ENCODE peak calls at places on chromosomes 1 and 21, in eight cellular contexts. U is GM23248, X is fibroblast of lung, G is hepatocyte, K is mesenchymal stem cell, M is H9, S is neuronal stem cell, D is A549. E is an unnamed sample.

GRCh38 chr1:234960722-234961467 is 167.7 kb downstream of the TOMM20 start:
- DNase-seq in U (peak), X (peak), G (peak), K (peak), M (no peak), S (no peak), D (peak), E (no peak)

GRCh38 chr1:26391450-26391849 is 18.9 kb upstream of the ZNF683 start:
- DNase-seq in U (peak), X (peak), G (no peak), K (peak), M (peak), S (no peak), D (peak), E (peak)

GRCh38 chr1:203151362-203152157 is 24.0 kb downstream of the ADORA1 start:
- DNase-seq in U (no peak), X (no peak), G (no peak), K (no peak), M (no peak), S (no peak), D (no peak), E (peak)

GRCh38 chr1:223045164-223045957 is 97.7 kb downstream of the TLR5 start:
- DNase-seq in U (no peak), X (no peak), G (no peak), K (no peak), M (no peak), S (no peak), D (no peak), E (no peak)

GRCh38 chr1:26838474-26839338 is 12.2 kb downstream of the ZDHHC18 start:
- DNase-seq in U (no peak), X (no peak), G (no peak), K (peak), M (no peak), S (no peak), D (no peak), E (no peak)

GRCh38 chr1:202131956-202132821 is 9.5 kb downstream of the GPR37L1 start:
- DNase-seq in U (no peak), X (no peak), G (no peak), K (no peak), M (no peak), S (no peak), D (no peak), E (peak)

GRCh38 chr1:10939654-10940450 is 72.6 kb upstream of the TARDBP start:
- DNase-seq in U (no peak), X (no peak), G (peak), K (peak), M (no peak), S (no peak), D (no peak), E (peak)

GRCh38 chr1:51569284-51570062 is 47.4 kb upstream of the OSBPL9 start:
- DNase-seq in U (peak), X (peak), G (peak), K (peak), M (peak), S (no peak), D (peak), E (no peak)

GRCh38 chr21:17797967-17798366 is 21.2 kb downstream of the C21orf91 start:
- DNase-seq in U (no peak), X (no peak), G (no peak), K (no peak), M (no peak), S (no peak), D (no peak), E (no peak)

GRCh38 chr1:198620951-198621824 is 17.7 kb upstream of the PTPRC start:
- DNase-seq in U (no peak), X (peak), G (no peak), K (no peak), M (no peak), S (no peak), D (no peak), E (no peak)

GRCh38 chr1:156618853-156619581 is at the start of gene HAPLN2:
- DNase-seq in U (peak), X (no peak), G (peak), K (no peak), M (peak), S (no peak), D (peak), E (no peak)

GRCh38 chr1:98921817-98922216 is 82.8 kb downstream of the PLPPR5 start:
- DNase-seq in U (peak), X (no peak), G (no peak), K (no peak), M (no peak), S (no peak), D (no peak), E (no peak)

GRCh38 chr21:31255846-31256395 is 88.1 kb downstream of the TIAM1 start:
- DNase-seq in U (no peak), X (no peak), G (no peak), K (no peak), M (no peak), S (peak), D (no peak), E (no peak)

GRCh38 chr1:225423518-225423855 is 4.4 kb downstream of the LBR start:
- DNase-seq in U (no peak), X (no peak), G (no peak), K (no peak), M (no peak), S (no peak), D (no peak), E (no peak)

GRCh38 chr1:43557744-43558245 is 27.1 kb downstream of the PTPRF start:
- DNase-seq in U (peak), X (peak), G (peak), K (peak), M (no peak), S (no peak), D (peak), E (no peak)

GRCh38 chr1:115173151-115173550 is 83.8 kb upstream of the TSPAN2 start:
- DNase-seq in U (no peak), X (no peak), G (no peak), K (peak), M (no peak), S (no peak), D (no peak), E (no peak)

GRCh38 chr1:34657266-34657665 is 97.6 kb upstream of the GJB5 start:
- DNase-seq in U (no peak), X (no peak), G (no peak), K (no peak), M (no peak), S (no peak), D (no peak), E (no peak)

GRCh38 chr1:159009704-159010361 is at the start of gene IFI16:
- DNase-seq in U (peak), X (peak), G (peak), K (peak), M (no peak), S (no peak), D (peak), E (peak)

GRCh38 chr1:83931658-83932253 is 67.2 kb downstream of the TTLL7 start:
- DNase-seq in U (peak), X (peak), G (peak), K (peak), M (no peak), S (peak), D (peak), E (no peak)

GRCh38 chr1:150567341-150567716 is 12.1 kb downstream of the MCL1 start:
- DNase-seq in U (peak), X (no peak), G (peak), K (peak), M (peak), S (no peak), D (no peak), E (peak)

GRCh38 chr1:9397984-9398526 is 105.4 kb downstream of the SPSB1 start:
- DNase-seq in U (peak), X (peak), G (no peak), K (peak), M (no peak), S (no peak), D (peak), E (peak)

GRCh38 chr1:5738911-5739462 is 253.2 kb downstream of the NPHP4 start:
- DNase-seq in U (no peak), X (no peak), G (no peak), K (no peak), M (no peak), S (no peak), D (no peak), E (no peak)

GRCh38 chr1:246592695-246593094 is 26.4 kb downstream of the CNST start:
- DNase-seq in U (peak), X (peak), G (no peak), K (no peak), M (no peak), S (no peak), D (no peak), E (peak)

GRCh38 chr21:42639646-42640152 is 13.7 kb upstream of the PDE9A start:
- DNase-seq in U (no peak), X (no peak), G (no peak), K (no peak), M (no peak), S (no peak), D (no peak), E (no peak)

GRCh38 chr1:112393634-112393976 is 2.4 kb upstream of the CTTNBP2NL start:
- DNase-seq in U (peak), X (peak), G (no peak), K (peak), M (no peak), S (no peak), D (no peak), E (no peak)

GRCh38 chr1:237220243-237220642 is 178.3 kb downstream of the RYR2 start:
- DNase-seq in U (no peak), X (no peak), G (no peak), K (no peak), M (no peak), S (no peak), D (no peak), E (no peak)

GRCh38 chr1:165408518-165408917 is 36.4 kb downstream of the RXRG start:
- DNase-seq in U (peak), X (peak), G (peak), K (peak), M (peak), S (peak), D (peak), E (no peak)

GRCh38 chr1:82343381-82343780 is 542.6 kb downstream of the ADGRL2 start:
- DNase-seq in U (no peak), X (peak), G (no peak), K (peak), M (no peak), S (no peak), D (no peak), E (no peak)

GRCh38 chr1:236472850-236473788 is 50.7 kb upstream of the LGALS8 start:
- DNase-seq in U (no peak), X (no peak), G (no peak), K (no peak), M (no peak), S (no peak), D (no peak), E (peak)

GRCh38 chr1:36911631-36912364 is 122.5 kb downstream of the GRIK3 start:
- DNase-seq in U (no peak), X (no peak), G (no peak), K (no peak), M (no peak), S (no peak), D (no peak), E (no peak)

GRCh38 chr1:36913016-36913415 is 121.3 kb downstream of the GRIK3 start:
- DNase-seq in U (no peak), X (no peak), G (no peak), K (no peak), M (peak), S (no peak), D (no peak), E (no peak)

GRCh38 chr1:36910886-36911540 is 123.3 kb downstream of the GRIK3 start:
- DNase-seq in U (no peak), X (no peak), G (no peak), K (no peak), M (no peak), S (no peak), D (no peak), E (no peak)

GRCh38 chr1:36913523-36914060 is 120.7 kb downstream of the GRIK3 start:
- DNase-seq in U (no peak), X (no peak), G (no peak), K (no peak), M (peak), S (no peak), D (no peak), E (no peak)

GRCh38 chr1:36912365-36912840 is 121.9 kb downstream of the GRIK3 start:
- DNase-seq in U (no peak), X (no peak), G (no peak), K (no peak), M (peak), S (no peak), D (no peak), E (no peak)
- H3K4me2 ChIP-seq in U (no peak), X (no peak), G (no peak), K (no peak), M (no peak), S (no peak), D (no peak), E (no peak)

DNA sequence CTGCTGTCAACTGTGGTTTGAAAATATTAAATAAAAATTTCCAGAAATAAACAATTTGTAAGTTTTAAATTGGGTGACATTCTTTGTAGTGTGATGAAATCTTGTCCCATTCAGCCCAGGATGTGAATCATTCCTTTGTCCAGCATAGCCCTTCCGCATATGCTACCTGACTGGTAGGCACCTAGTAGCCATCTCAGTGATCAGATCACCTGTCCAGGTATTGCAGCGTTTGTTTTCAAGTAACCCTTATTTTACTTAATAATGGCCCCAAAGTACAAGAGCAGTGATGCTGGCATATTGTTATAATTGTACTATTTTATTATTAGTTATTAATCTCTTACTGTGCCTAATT is 351.6 kb upstream of the B3GALT2 start:
- DNase-seq in U (no peak), X (no peak), G (no peak), K (no peak), M (no peak), S (no peak), D (no peak), E (no peak)
- H3K4me2 ChIP-seq in U (no peak), X (no peak), G (no peak), K (no peak), M (no peak), S (no peak), D (no peak), E (no peak)

DNA sequence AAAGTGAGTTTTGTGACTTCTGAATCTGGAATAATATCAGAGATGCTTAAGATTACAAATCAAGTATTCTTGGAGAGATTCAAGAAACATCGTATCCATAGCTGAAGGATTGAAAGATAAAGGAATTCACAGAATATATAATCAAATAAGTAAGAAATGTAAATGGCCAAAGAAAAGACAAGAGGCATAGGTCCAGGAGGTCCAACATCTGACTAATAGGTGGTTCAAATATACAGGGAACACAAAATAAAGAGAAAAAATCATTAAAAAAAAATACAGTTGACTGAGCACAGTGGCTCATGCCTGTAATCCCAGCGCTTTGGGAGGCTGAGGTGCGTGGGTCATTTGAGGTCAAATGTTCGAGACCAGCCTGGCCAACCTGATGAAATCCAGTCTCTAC is 6.6 kb upstream of the MIS18A start:
- DNase-seq in U (no peak), X (no peak), G (no peak), K (no peak), M (no peak), S (no peak), D (no peak), E (no peak)
- H3K4me2 ChIP-seq in U (no peak), X (no peak), G (no peak), K (no peak), M (no peak), S (no peak), D (no peak), E (no peak)

GRCh38 chr1:77672374-77672773 is 10.1 kb downstream of the ZZZ3 start:
- DNase-seq in U (no peak), X (no peak), G (no peak), K (no peak), M (no peak), S (no peak), D (no peak), E (peak)
- H3K4me2 ChIP-seq in U (peak), X (peak), G (no peak), K (no peak), M (no peak), S (no peak), D (peak), E (peak)

DNA sequence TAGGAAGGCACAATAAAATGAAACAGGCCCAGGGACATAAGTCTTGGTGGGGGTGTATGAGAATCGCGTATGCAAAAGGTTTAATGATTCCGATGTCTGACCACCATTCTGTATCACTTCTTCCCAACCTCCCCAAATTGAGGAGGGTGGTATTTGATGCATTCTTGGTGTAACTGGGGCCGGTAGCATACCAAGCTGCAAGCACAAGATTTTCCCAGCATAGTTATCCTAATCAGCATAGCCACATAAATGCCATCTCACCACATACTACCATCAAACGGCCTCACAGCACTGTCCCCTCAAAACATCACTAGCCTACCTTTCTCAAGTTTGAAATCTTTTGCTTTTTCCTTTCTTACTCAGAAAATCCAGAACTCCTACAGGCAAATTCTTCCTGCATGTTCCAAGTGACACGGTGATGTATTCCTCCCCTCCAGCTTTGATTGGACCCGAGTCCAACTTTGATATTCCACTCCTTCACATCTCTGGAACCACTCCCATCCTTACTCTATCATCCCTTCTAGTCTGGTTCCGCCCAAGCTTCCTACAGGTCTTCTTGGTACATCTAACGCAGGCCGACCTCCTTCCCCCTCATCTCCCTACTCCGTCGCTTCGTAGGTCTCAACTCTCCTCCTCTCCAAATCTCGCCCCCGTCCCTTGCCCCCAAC is 704 bp downstream of the CLK2 start:
- DNase-seq in U (peak), X (peak), G (no peak), K (peak), M (no peak), S (no peak), D (peak), E (peak)
- H3K4me2 ChIP-seq in U (peak), X (peak), G (peak), K (peak), M (peak), S (peak), D (peak), E (peak)

GRCh38 chr1:32255072-32256071 is 4.3 kb downstream of the LCK start:
- DNase-seq in U (no peak), X (no peak), G (no peak), K (no peak), M (no peak), S (no peak), D (no peak), E (no peak)
- H3K4me2 ChIP-seq in U (no peak), X (no peak), G (no peak), K (no peak), M (no peak), S (no peak), D (no peak), E (no peak)

DNA sequence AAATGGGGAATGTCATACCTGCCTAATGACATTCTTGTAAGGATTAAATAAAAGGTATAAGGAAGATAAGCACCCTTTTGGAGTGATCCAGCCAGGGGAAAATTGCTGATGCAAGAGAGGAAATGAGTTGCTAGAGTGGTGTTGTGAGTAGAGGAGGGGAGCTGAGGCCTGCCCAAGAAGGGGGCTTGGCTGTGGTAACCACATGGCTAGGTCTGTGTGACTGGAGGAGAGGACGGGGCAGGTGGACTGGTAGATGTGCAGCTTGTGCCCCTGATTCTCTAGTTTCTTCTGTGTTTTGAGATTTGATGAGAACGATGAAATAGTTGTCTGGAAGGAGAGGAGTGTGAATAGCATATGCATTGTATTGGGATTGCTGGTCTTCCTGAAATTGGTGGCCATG is 6.6 kb downstream of the TXLNA start:
- DNase-seq in U (no peak), X (no peak), G (no peak), K (no peak), M (no peak), S (no peak), D (no peak), E (no peak)
- H3K4me2 ChIP-seq in U (peak), X (no peak), G (no peak), K (no peak), M (no peak), S (no peak), D (no peak), E (no peak)

GRCh38 chr1:22154063-22154462 is 11.2 kb upstream of the WNT4 start:
- DNase-seq in U (no peak), X (no peak), G (no peak), K (no peak), M (no peak), S (no peak), D (no peak), E (peak)

GRCh38 chr1:22150923-22151322 is 8.0 kb upstream of the WNT4 start:
- DNase-seq in U (no peak), X (no peak), G (no peak), K (no peak), M (no peak), S (no peak), D (no peak), E (peak)

GRCh38 chr1:22155517-22155916 is 12.6 kb upstream of the WNT4 start:
- DNase-seq in U (no peak), X (no peak), G (no peak), K (no peak), M (no peak), S (no peak), D (no peak), E (peak)

GRCh38 chr1:22154626-22155025 is 11.7 kb upstream of the WNT4 start:
- DNase-seq in U (no peak), X (no peak), G (no peak), K (no peak), M (no peak), S (no peak), D (no peak), E (peak)

DNA sequence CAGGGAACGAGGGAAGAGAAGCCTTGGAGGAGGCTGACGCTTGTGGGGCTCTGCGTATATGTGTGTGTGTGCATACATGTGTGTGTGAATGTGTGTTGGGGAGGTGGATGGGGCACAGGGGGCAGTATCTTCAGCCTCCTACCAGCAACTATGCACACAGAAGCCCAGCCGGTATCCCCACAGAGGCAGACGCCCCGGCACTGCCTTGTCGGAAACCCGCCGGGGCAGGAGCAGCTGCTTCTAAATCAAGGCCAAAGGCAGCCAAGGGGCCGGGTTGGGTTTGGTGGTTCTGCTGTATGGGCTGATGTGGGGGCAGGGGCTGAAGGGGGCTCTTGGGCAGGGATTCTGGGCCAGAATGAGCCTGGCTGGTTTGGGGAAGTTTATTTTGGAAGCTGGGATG is 10.8 kb upstream of the WNT4 start:
- DNase-seq in U (no peak), X (no peak), G (no peak), K (no peak), M (no peak), S (no peak), D (no peak), E (no peak)
- H3K4me2 ChIP-seq in U (no peak), X (no peak), G (no peak), K (no peak), M (no peak), S (no peak), D (no peak), E (no peak)